ENCODE peak calls at places on chromosomes 5 and 9, in eight cellular contexts. N is CD4-positive, alpha-beta T cell; T is fibroblast of lung; I is A673; F is GM06990; R is AG09309; A is astrocyte of the spinal cord; X is transverse colon. E is an unnamed sample.

GRCh38 chr9:117290809-117291208 is 124.0 kb downstream of the ASTN2 start:
- DNase-seq in N (no peak), T (no peak), I (no peak), F (no peak), R (no peak), A (no peak), X (no peak), E (no peak)

GRCh38 chr5:138820695-138821094 is 54.4 kb downstream of the LRRTM2 start:
- DNase-seq in N (no peak), T (no peak), I (no peak), F (no peak), R (no peak), A (no peak), X (no peak), E (no peak)

GRCh38 chr9:77827104-77827784 is 179.1 kb upstream of the GNA14 start:
- DNase-seq in N (no peak), T (no peak), I (no peak), F (peak), R (no peak), A (no peak), X (no peak), E (no peak)

GRCh38 chr5:138989720-138990119 is 114.6 kb upstream of the LRRTM2 start:
- DNase-seq in N (no peak), T (peak), I (no peak), F (no peak), R (peak), A (peak), X (no peak), E (no peak)

GRCh38 chr5:91383956-91384300 is 811 bp upstream of the ARRDC3 start:
- DNase-seq in N (no peak), T (no peak), I (peak), F (no peak), R (no peak), A (no peak), X (peak), E (peak)

GRCh38 chr9:125325821-125326220 is 64.2 kb downstream of the GAPVD1 start:
- DNase-seq in N (no peak), T (no peak), I (no peak), F (no peak), R (no peak), A (no peak), X (no peak), E (no peak)

GRCh38 chr5:69493235-69493925 is 790 bp downstream of the OCLN start:
- DNase-seq in N (no peak), T (peak), I (peak), F (peak), R (no peak), A (no peak), X (peak), E (peak)

GRCh38 chr9:135575995-135576631 is 14.6 kb downstream of the PAEP start:
- DNase-seq in N (no peak), T (no peak), I (no peak), F (no peak), R (no peak), A (no peak), X (no peak), E (no peak)

GRCh38 chr5:6772886-6773285 is 59.7 kb downstream of the TENT4A start:
- DNase-seq in N (no peak), T (no peak), I (peak), F (no peak), R (no peak), A (no peak), X (no peak), E (no peak)

GRCh38 chr9:110058304-110058953 is 149.5 kb downstream of the C9orf152 start:
- DNase-seq in N (peak), T (peak), I (peak), F (no peak), R (no peak), A (peak), X (peak), E (peak)

GRCh38 chr5:123810253-123810652 is 298.3 kb downstream of the CSNK1G3 start:
- DNase-seq in N (no peak), T (peak), I (no peak), F (no peak), R (no peak), A (no peak), X (peak), E (peak)

GRCh38 chr5:86679529-86679928 is 61.8 kb downstream of the COX7C start:
- DNase-seq in N (no peak), T (peak), I (peak), F (no peak), R (peak), A (peak), X (no peak), E (peak)

GRCh38 chr5:143524338-143524929 is 120.9 kb upstream of the NR3C1 start:
- DNase-seq in N (no peak), T (peak), I (no peak), F (no peak), R (no peak), A (no peak), X (no peak), E (no peak)

GRCh38 chr5:10590226-10591047 is 26.6 kb downstream of the ANKRD33B start:
- DNase-seq in N (no peak), T (peak), I (no peak), F (no peak), R (no peak), A (peak), X (no peak), E (no peak)

GRCh38 chr9:83765376-83765775 is 52.2 kb downstream of the GKAP1 start:
- DNase-seq in N (no peak), T (no peak), I (no peak), F (no peak), R (no peak), A (no peak), X (no peak), E (no peak)

GRCh38 chr5:39628348-39628747 is 203.6 kb upstream of the DAB2 start:
- DNase-seq in N (no peak), T (no peak), I (no peak), F (no peak), R (no peak), A (no peak), X (no peak), E (no peak)
- TF ChIP-seq CTCF in N (no peak), T (no peak), I (no peak), F (no peak), R (no peak), A (no peak), X (no peak), E (no peak)

GRCh38 chr9:21316860-21317259 is 11.7 kb upstream of the IFNA5 start:
- DNase-seq in N (no peak), T (no peak), I (no peak), F (no peak), R (no peak), A (no peak), X (no peak), E (no peak)
- TF ChIP-seq CTCF in N (no peak), T (no peak), I (no peak), F (no peak), R (no peak), A (no peak), X (no peak), E (no peak)

DNA sequence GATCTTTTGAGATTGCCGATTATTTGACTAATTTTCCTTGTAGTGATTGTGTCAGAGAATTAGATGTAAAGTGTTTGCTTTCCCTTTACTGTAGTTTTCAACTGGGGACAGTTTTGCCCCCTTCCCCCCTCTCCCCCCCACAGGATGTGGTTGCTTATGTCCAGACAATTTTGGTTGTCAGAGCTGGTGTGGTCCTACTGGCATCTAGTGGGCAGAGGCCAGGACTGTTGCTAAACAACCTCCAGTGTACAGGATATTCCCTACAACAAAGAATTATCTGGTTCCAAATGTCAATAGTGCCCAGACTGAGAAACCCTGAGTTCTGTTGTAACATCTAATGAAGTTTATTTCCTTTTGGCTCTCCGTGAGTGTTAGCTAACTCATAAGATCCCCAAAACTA is 20.0 kb downstream of the TMEFF1 start:
- DNase-seq in N (no peak), T (peak), I (no peak), F (no peak), R (peak), A (peak), X (no peak), E (no peak)
- TF ChIP-seq CTCF in N (no peak), T (peak), I (no peak), F (no peak), R (peak), A (peak), X (no peak), E (no peak)

DNA sequence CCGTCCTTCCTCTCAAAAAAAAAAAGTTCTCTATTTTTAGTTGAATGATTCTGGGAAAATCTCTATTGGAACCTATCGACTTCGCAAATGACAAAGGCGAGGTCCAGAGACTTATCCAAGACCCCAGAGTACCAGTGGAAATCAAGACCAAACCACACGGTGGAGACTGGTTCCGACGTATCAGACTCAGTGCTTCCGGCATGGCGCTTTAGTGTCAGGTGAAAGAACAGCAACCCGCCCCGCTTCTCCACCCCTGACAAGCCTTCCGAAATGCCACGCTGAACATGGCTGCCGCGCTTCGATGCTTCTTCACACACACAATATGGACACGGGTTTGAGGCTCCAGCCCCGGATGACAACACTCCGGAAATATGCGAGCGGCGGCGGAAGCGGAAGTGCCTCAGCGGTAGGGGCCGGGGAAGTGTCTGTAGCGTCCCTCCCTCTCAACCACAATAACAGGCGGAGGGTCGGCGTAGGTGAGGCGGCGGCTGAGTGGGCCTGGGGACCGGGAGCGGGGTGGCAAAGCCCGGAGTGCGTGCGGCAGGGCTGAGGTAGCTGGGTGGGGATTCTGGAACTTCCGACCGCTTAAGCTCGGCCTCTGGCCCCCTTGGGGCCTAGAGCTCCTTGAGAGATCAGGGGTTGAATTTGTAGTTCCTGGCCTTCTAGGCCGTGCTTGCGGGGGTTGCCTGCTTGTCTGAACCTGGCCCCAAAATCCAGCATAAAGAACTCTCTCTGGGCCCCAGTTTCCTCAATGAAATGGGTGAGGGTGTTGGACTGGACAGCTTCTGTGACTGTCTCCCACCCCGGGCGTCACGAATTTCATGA is at the start of gene FBXO38:
- DNase-seq in N (peak), T (peak), I (peak), F (peak), R (peak), A (peak), X (peak), E (peak)
- TF ChIP-seq CTCF in N (no peak), T (no peak), I (no peak), F (peak), R (no peak), A (no peak), X (peak), E (no peak)

DNA sequence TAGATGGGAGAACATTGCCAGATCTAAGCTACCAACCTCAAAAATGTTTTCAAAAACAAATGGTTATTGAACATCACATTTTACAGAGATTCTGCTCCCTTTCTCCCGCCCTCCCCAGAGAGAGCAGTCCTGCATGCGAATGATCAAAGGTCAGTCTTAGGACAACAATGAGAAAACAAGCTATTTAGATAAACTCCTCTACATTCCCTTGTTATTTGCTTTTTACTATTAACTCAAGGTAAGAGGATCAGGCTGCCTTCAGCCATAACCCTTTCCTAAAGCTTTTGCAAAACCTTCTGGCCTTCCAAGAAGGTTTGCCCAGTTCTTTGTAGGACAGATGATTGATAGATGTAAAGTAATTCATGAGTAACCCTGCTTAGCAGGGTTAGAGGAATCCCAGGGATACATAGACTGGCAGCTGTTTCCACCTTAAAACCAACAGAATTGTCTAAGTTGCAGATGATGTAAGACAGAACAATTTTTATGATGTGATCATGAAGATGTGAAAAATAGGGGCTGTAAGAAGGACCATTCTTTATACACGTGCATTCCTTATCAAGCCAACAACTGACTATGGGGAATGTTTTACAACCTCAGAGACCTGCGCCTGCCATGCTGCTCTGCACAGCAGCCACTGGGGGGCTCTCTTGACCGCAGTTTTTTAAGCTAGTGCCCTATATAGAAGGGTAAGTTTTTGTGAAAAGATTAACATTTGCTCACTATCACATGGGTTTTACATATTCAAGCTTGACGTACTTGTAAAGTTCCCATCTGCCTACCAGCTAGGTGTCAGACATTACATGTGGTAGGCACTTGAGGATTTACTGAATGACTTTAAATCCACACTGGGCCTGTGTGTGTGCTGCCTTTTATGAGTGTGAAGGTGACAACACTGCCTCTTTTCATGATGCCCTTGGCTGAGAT is 2.3 kb upstream of the ZNF782 start:
- DNase-seq in N (peak), T (peak), I (peak), F (no peak), R (peak), A (peak), X (peak), E (peak)
- TF ChIP-seq CTCF in N (peak), T (peak), I (peak), F (peak), R (peak), A (peak), X (peak), E (peak)

E was measured in Calu3.